ENCODE peak calls at places on chromosome 17, in four cellular contexts. I, G, B and S are unnamed samples.

GRCh38 chr17:33667052-33667509 is 374.0 kb upstream of the ASIC2 start:
- DNase-seq in I (no peak), G (no peak), B (no peak), S (no peak)

GRCh38 chr17:74530751-74531150 is 524 bp downstream of the CD300LB start:
- DNase-seq in I (no peak), B (no peak), G (no peak), S (peak; percentile 35)

GRCh38 chr17:63780507-63780906 is 6.5 kb downstream of the DDX42 start:
- DNase-seq in G (peak; percentile 38), I (peak; percentile 7), B (no peak), S (no peak)

GRCh38 chr17:66403846-66404597 is 101.6 kb downstream of the PRKCA start:
- DNase-seq in G (peak; percentile 51), B (no peak), I (no peak), S (no peak)

GRCh38 chr17:56786989-56787482 is 46.7 kb downstream of the C17orf67 start:
- DNase-seq in G (peak; percentile 98), I (peak; percentile 83), B (no peak), S (no peak)

GRCh38 chr17:42843358-42843934 is 934 bp upstream of the AOC2 start:
- DNase-seq in I (peak; percentile 69), G (peak; percentile 74), B (no peak), S (no peak)

GRCh38 chr17:34252138-34252889 is 2.8 kb upstream of the CCL2 start:
- DNase-seq in I (peak; percentile 98), B (peak; percentile 96), G (peak; percentile 95), S (peak; percentile 86)

GRCh38 chr17:78032166-78032565 is 73.7 kb downstream of the TNRC6C start:
- DNase-seq in G (peak; percentile 76), I (no peak), B (no peak), S (no peak)

GRCh38 chr17:77316191-77316641 is 175.4 kb downstream of the SEC14L1 start:
- DNase-seq in B (peak; percentile 62), G (peak; percentile 77), I (no peak), S (peak; percentile 90)

GRCh38 chr17:20206068-20206467 is 196.9 kb downstream of the SPECC1 start:
- DNase-seq in G (no peak), B (no peak), I (peak; percentile 37), S (no peak)

GRCh38 chr17:72613411-72614292 is 478.8 kb downstream of the SLC39A11 start:
- DNase-seq in G (peak; percentile 43), B (no peak), I (no peak), S (no peak)

GRCh38 chr17:11996722-11997146 is 541 bp downstream of the ZNF18 start:
- DNase-seq in B (no peak), G (peak; percentile 28), I (peak; percentile 61), S (no peak)

GRCh38 chr17:39939031-39939430 is 11.5 kb downstream of the LRRC3C start:
- DNase-seq in B (no peak), G (no peak), I (no peak), S (no peak)
- H3K4me1 ChIP-seq in B (peaks cover 18% of the 10 kb centered on the region), G (peaks cover 15% of the 10 kb centered on the region), I (peaks cover 5% of the 10 kb centered on the region), S (no peaks in the 10 kb centered on the region)

DNA sequence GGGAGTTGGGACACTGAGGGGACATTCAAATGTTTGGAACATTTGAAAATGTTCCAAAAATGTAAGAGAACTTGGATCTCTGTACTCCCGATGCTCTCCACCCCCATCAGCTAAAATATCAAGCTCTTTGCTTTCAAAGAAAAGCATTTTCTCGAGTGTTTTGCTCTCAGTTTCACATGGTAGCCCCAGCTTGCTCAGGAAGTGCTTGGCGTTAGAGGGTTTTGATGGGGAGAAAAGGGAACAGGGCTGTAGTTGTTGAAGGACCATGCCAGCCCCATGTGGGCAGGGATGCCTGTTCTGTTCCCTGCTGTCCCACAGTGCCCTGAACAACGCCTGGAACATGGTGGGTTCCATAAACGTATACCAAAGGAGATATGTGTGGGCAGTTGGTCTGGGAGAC is 37.0 kb downstream of the RAI1 start:
- DNase-seq in B (no peak), G (no peak), I (no peak), S (no peak)
- H3K27me3 ChIP-seq in B (no peaks in the 10 kb centered on the region), G (no peaks in the 10 kb centered on the region), I (no peaks in the 10 kb centered on the region), S (no peaks in the 10 kb centered on the region)

DNA sequence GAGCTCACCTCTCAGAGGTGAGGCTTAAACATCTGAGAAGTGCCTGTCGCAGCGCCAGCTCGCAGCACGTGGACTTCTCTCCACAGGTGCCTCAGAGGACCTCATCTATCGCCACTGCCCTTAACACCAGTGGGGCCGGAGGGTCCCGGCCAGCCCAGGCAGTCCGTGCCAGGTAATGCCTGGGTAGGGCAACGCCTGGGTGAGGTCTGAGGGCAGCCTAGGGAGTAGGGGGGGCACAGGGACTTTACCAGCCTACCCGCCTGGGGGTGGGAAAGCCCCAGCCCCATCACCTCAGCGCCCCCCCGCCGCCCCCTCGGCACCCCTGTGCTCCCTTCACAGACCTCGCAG is 7.3 kb upstream of the C17orf107 start:
- DNase-seq in I (no peak), B (no peak), G (no peak), S (no peak)
- TF ChIP-seq POLR2A in I (no peak), B (no peak), G (no peak), S (no peak)

DNA sequence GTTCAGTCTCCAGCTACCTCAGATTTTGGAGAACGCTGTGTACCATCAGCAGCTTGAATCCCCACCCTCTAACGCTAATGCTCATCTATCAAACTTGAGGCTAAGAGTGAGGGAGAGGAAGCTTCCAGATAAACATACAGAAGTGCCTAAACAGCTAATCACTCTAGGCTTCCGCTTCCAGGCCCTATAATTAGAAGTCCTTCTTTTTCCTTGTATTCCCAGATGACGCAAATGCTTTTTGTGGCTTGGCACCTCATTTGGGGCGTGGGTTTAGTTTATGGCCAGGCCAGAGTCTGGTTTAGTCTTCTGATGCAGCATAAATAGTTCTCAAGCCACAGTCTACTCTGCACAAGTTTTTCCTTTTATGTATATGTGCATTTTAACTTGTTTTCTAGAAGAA is 263.4 kb downstream of the BCAS3 start:
- DNase-seq in I (peak; percentile 60), B (peak; percentile 62), G (peak; percentile 98), S (no peak)
- H3K4me1 ChIP-seq in I (peaks cover 2% of the 10 kb centered on the region), B (peaks cover 10% of the 10 kb centered on the region), G (peaks cover 2% of the 10 kb centered on the region), S (no peaks in the 10 kb centered on the region)